ENCODE peak calls at places on chromosomes 1 and 21, in six cellular contexts. C, T, V, Q, K and B are unnamed samples.

GRCh38 chr1:68112835-68113243 is 62.4 kb upstream of the DIRAS3 start:
- DNase-seq in C (no peak), T (no peak), V (no peak), Q (no peak), K (no peak), B (no peak)

GRCh38 chr1:186236921-186237320 is 138.1 kb downstream of the TPR start:
- DNase-seq in C (no peak), T (no peak), V (no peak), Q (no peak), K (no peak), B (no peak)

GRCh38 chr1:8239306-8240023 is 78.4 kb upstream of the SLC45A1 start:
- DNase-seq in C (no peak), T (no peak), V (peak; percentile 34), Q (no peak), K (peak; percentile 76), B (peak; percentile 71)

GRCh38 chr1:225921734-225922709 is 2.0 kb downstream of the PYCR2 start:
- DNase-seq in C (no peak), T (no peak), V (no peak), Q (no peak), K (no peak), B (no peak)

GRCh38 chr1:173603056-173603591 is at the start of gene SLC9C2:
- DNase-seq in C (peak; percentile 63), T (no peak), V (peak; percentile 46), Q (no peak), K (no peak), B (no peak)

GRCh38 chr1:2564815-2565415 is 8.7 kb downstream of the TNFRSF14 start:
- DNase-seq in C (no peak), T (no peak), V (no peak), Q (no peak), K (no peak), B (no peak)

GRCh38 chr1:235156745-235157144 is 4.3 kb downstream of the RBM34 start:
- DNase-seq in C (no peak), T (no peak), V (no peak), Q (no peak), K (no peak), B (no peak)

GRCh38 chr1:6338685-6339084 is 54.9 kb downstream of the ACOT7 start:
- DNase-seq in C (no peak), T (no peak), V (no peak), Q (no peak), K (no peak), B (no peak)

GRCh38 chr1:172185206-172185605 is 235.3 kb upstream of the C1orf105 start:
- DNase-seq in C (no peak), T (no peak), V (no peak), Q (no peak), K (no peak), B (no peak)

GRCh38 chr1:114021665-114022099 is 42.4 kb downstream of the OLFML3 start:
- DNase-seq in C (no peak), T (no peak), V (no peak), Q (no peak), K (no peak), B (no peak)

GRCh38 chr1:164361927-164362326 is 197.1 kb upstream of the PBX1 start:
- DNase-seq in C (no peak), T (no peak), V (no peak), Q (no peak), K (no peak), B (no peak)

GRCh38 chr1:42866549-42866948 is 20.1 kb downstream of the ZNF691 start:
- DNase-seq in C (no peak), T (no peak), V (no peak), Q (no peak), K (no peak), B (no peak)

GRCh38 chr1:207401578-207401977 is 52.5 kb upstream of the CR2 start:
- DNase-seq in C (no peak), T (no peak), V (no peak), Q (no peak), K (no peak), B (no peak)

GRCh38 chr21:37829043-37829442 is 87.2 kb downstream of the KCNJ6 start:
- DNase-seq in C (no peak), T (no peak), V (no peak), Q (no peak), K (no peak), B (peak; percentile 36)

GRCh38 chr1:42125552-42125951 is 27.7 kb upstream of the GUCA2B start:
- DNase-seq in C (no peak), T (no peak), V (no peak), Q (no peak), K (no peak), B (no peak)

GRCh38 chr1:147168626-147169058 is 3.6 kb downstream of the PRKAB2 start:
- DNase-seq in C (no peak), T (no peak), V (peak; percentile 48), Q (no peak), K (no peak), B (peak; percentile 73)

GRCh38 chr1:192115000-192115399 is 43.3 kb upstream of the RGS18 start:
- DNase-seq in C (no peak), T (no peak), V (no peak), Q (no peak), K (no peak), B (no peak)

GRCh38 chr1:209398330-209398991 is 185.1 kb upstream of the CAMK1G start:
- DNase-seq in C (no peak), T (no peak), V (no peak), Q (no peak), K (peak; percentile 71), B (peak; percentile 10)

GRCh38 chr1:3614755-3615742 is 3.7 kb upstream of the MEGF6 start:
- DNase-seq in C (peak; percentile 62), T (no peak), V (peak; percentile 30), Q (no peak), K (no peak), B (no peak)

GRCh38 chr1:1988061-1988945 is 15.3 kb downstream of the CFAP74 start:
- DNase-seq in C (no peak), T (no peak), V (no peak), Q (no peak), K (no peak), B (no peak)

GRCh38 chr21:27086630-27087029 is 119.7 kb upstream of the ADAMTS5 start:
- DNase-seq in C (no peak), T (no peak), V (no peak), Q (no peak), K (no peak), B (no peak)

GRCh38 chr21:34576043-34576466 is 38.9 kb downstream of the RCAN1 start:
- DNase-seq in C (no peak), T (no peak), V (no peak), Q (no peak), K (no peak), B (no peak)

GRCh38 chr21:39385299-39386145 is 36.6 kb upstream of the HMGN1 start:
- DNase-seq in C (no peak), T (no peak), V (peak; percentile 92), Q (peak; percentile 78), K (peak; percentile 93), B (peak; percentile 90)

GRCh38 chr1:4613606-4614370 is 40.6 kb upstream of the AJAP1 start:
- DNase-seq in C (no peak), T (no peak), V (no peak), Q (no peak), K (no peak), B (no peak)

GRCh38 chr21:40176732-40177131 is 309.5 kb downstream of the PCP4 start:
- DNase-seq in C (no peak), T (no peak), V (no peak), Q (no peak), K (no peak), B (no peak)

GRCh38 chr1:206482611-206483010 is 12.3 kb downstream of the IKBKE start:
- DNase-seq in C (no peak), T (no peak), V (no peak), Q (no peak), K (no peak), B (no peak)

GRCh38 chr1:118507391-118507790 is 322.4 kb upstream of the SPAG17 start:
- DNase-seq in C (no peak), T (no peak), V (no peak), Q (no peak), K (no peak), B (no peak)

GRCh38 chr1:80251591-80251990 is 1245.1 kb upstream of the ADGRL4 start:
- DNase-seq in C (no peak), T (no peak), V (no peak), Q (no peak), K (no peak), B (no peak)

GRCh38 chr1:118074101-118074500 is 110.9 kb downstream of the SPAG17 start:
- DNase-seq in C (no peak), T (no peak), V (no peak), Q (no peak), K (no peak), B (no peak)

GRCh38 chr21:46322351-46323226 is 1.1 kb downstream of the C21orf58 start:
- DNase-seq in C (no peak), T (no peak), V (no peak), Q (no peak), K (no peak), B (no peak)

GRCh38 chr1:34292472-34292871 is 115.8 kb downstream of the C1orf94 start:
- DNase-seq in C (no peak), T (no peak), V (no peak), Q (no peak), K (no peak), B (no peak)

GRCh38 chr1:44569491-44569890 is 104.8 kb downstream of the TMEM53 start:
- DNase-seq in C (no peak), T (no peak), V (no peak), Q (no peak), K (no peak), B (no peak)
- H3K27me3 ChIP-seq in C (peaks cover 65% of the 10 kb centered on the region), T (no peaks in the 10 kb centered on the region), V (no peaks in the 10 kb centered on the region), Q (peaks cover 24% of the 10 kb centered on the region), K (peaks cover 16% of the 10 kb centered on the region), B (peaks cover 69% of the 10 kb centered on the region)

GRCh38 chr1:178958491-178958890 is 67.2 kb upstream of the FAM20B start:
- DNase-seq in C (no peak), T (no peak), V (no peak), Q (no peak), K (no peak), B (no peak)
- TF ChIP-seq POLR2AphosphoS5 in C (no peak), T (no peak), V (no peak), Q (no peak), K (no peak), B (no peak)

GRCh38 chr1:229169399-229169798 is 101.5 kb upstream of the RAB4A start:
- DNase-seq in C (no peak), T (no peak), V (no peak), Q (no peak), K (no peak), B (no peak)

GRCh38 chr1:229170274-229170673 is 100.6 kb upstream of the RAB4A start:
- DNase-seq in C (no peak), T (no peak), V (no peak), Q (no peak), K (no peak), B (no peak)

GRCh38 chr1:229164836-229165285 is 106.0 kb upstream of the RAB4A start:
- DNase-seq in C (no peak), T (no peak), V (peak; percentile 65), Q (no peak), K (no peak), B (peak; percentile 55)

GRCh38 chr1:229165327-229165726 is 105.6 kb upstream of the RAB4A start:
- DNase-seq in C (no peak), T (no peak), V (no peak), Q (no peak), K (no peak), B (no peak)

GRCh38 chr1:229167356-229167755 is 103.6 kb upstream of the RAB4A start:
- DNase-seq in C (no peak), T (no peak), V (no peak), Q (no peak), K (no peak), B (no peak)
- TF ChIP-seq EP300 in C (no peak), T (no peak), V (no peak), Q (no peak), K (no peak), B (no peak)

GRCh38 chr1:11387829-11388228 is 91.1 kb upstream of the DISP3 start:
- DNase-seq in C (no peak), T (no peak), V (no peak), Q (no peak), K (no peak), B (no peak)
- H3K27me3 ChIP-seq in C (peaks cover 65% of the 10 kb centered on the region), T (no peaks in the 10 kb centered on the region), V (peaks cover 12% of the 10 kb centered on the region), Q (peaks cover 79% of the 10 kb centered on the region), K (peaks cover 38% of the 10 kb centered on the region), B (peaks cover 34% of the 10 kb centered on the region)